ENCODE peak calls at places on chromosomes 16 and 17, in seven cellular contexts. One of them, this sample, is unnamed.

GRCh38 chr16:1770328-1771071 is 843 bp downstream of the NME3 start:
- DNase-seq in SK-N-SH: peak
- DNase-seq in GM12878: no peak
- DNase-seq in HepG2: no peak
- DNase-seq in K562: peak
- DNase-seq in HCT116: peak
- DNase-seq in H1: peak
- DNase-seq in this sample: peak

GRCh38 chr16:46853713-46854443 is 22.9 kb upstream of the C16orf87 start:
- DNase-seq in HCT116: peak
- DNase-seq in GM12878: no peak
- DNase-seq in K562: peak
- DNase-seq in HepG2: peak
- DNase-seq in H1: peak
- DNase-seq in SK-N-SH: peak
- DNase-seq in this sample: peak

GRCh38 chr17:20085283-20085875 is 76.2 kb downstream of the SPECC1 start:
- DNase-seq in H1: no peak
- DNase-seq in HCT116: no peak
- DNase-seq in GM12878: no peak
- DNase-seq in HepG2: no peak
- DNase-seq in SK-N-SH: no peak
- DNase-seq in K562: no peak
- DNase-seq in this sample: no peak

GRCh38 chr17:48013876-48014602 is 23.6 kb downstream of the COPZ2 start:
- DNase-seq in SK-N-SH: no peak
- DNase-seq in K562: no peak
- DNase-seq in HCT116: no peak
- DNase-seq in H1: no peak
- DNase-seq in GM12878: no peak
- DNase-seq in HepG2: no peak
- DNase-seq in this sample: no peak

GRCh38 chr17:73393962-73394361 is 82.2 kb upstream of the CDC42EP4 start:
- DNase-seq in HepG2: peak
- DNase-seq in HCT116: peak
- DNase-seq in H1: no peak
- DNase-seq in GM12878: no peak
- DNase-seq in K562: peak
- DNase-seq in SK-N-SH: peak
- DNase-seq in this sample: no peak

GRCh38 chr16:52050418-52050817 is 496.5 kb downstream of the TOX3 start:
- DNase-seq in HCT116: no peak
- DNase-seq in GM12878: no peak
- DNase-seq in HepG2: peak
- DNase-seq in SK-N-SH: no peak
- DNase-seq in K562: no peak
- DNase-seq in H1: no peak
- DNase-seq in this sample: no peak

GRCh38 chr17:45052052-45052772 is 780 bp upstream of the DCAKD start:
- DNase-seq in H1: peak
- DNase-seq in HCT116: no peak
- DNase-seq in HepG2: peak
- DNase-seq in SK-N-SH: peak
- DNase-seq in K562: peak
- DNase-seq in GM12878: no peak
- DNase-seq in this sample: peak

GRCh38 chr17:72119963-72120877 is 600 bp upstream of the SOX9 start:
- DNase-seq in SK-N-SH: peak
- DNase-seq in K562: no peak
- DNase-seq in H1: peak
- DNase-seq in HCT116: peak
- DNase-seq in HepG2: peak
- DNase-seq in GM12878: no peak
- DNase-seq in this sample: peak

GRCh38 chr17:78315355-78316114 is 44.3 kb downstream of the SOCS3 start:
- DNase-seq in H1: no peak
- DNase-seq in HCT116: peak
- DNase-seq in HepG2: peak
- DNase-seq in K562: peak
- DNase-seq in GM12878: peak
- DNase-seq in SK-N-SH: peak
- DNase-seq in this sample: no peak

GRCh38 chr17:32007463-32008298 is 498 bp downstream of the LRRC37B start:
- DNase-seq in HepG2: no peak
- DNase-seq in SK-N-SH: peak
- DNase-seq in GM12878: no peak
- DNase-seq in K562: peak
- DNase-seq in HCT116: no peak
- DNase-seq in H1: peak
- DNase-seq in this sample: peak

GRCh38 chr16:55555436-55555835 is 11.0 kb upstream of the CAPNS2 start:
- DNase-seq in K562: no peak
- DNase-seq in GM12878: no peak
- DNase-seq in HepG2: no peak
- DNase-seq in H1: no peak
- DNase-seq in SK-N-SH: no peak
- DNase-seq in HCT116: no peak
- DNase-seq in this sample: no peak

GRCh38 chr16:87487361-87487924 is 5.4 kb downstream of the ZCCHC14 start:
- DNase-seq in SK-N-SH: no peak
- DNase-seq in HCT116: peak
- DNase-seq in GM12878: no peak
- DNase-seq in K562: peak
- DNase-seq in H1: peak
- DNase-seq in HepG2: peak
- DNase-seq in this sample: no peak

GRCh38 chr17:28078443-28079229 is 36.2 kb downstream of the NLK start:
- DNase-seq in GM12878: no peak
- DNase-seq in HepG2: no peak
- DNase-seq in HCT116: no peak
- DNase-seq in H1: no peak
- DNase-seq in K562: no peak
- DNase-seq in SK-N-SH: no peak
- DNase-seq in this sample: no peak

GRCh38 chr17:6457688-6458190 is 13.5 kb downstream of the PIMREG start:
- DNase-seq in HepG2: peak
- DNase-seq in GM12878: no peak
- DNase-seq in SK-N-SH: no peak
- DNase-seq in HCT116: no peak
- DNase-seq in H1: no peak
- DNase-seq in K562: peak
- DNase-seq in this sample: no peak

GRCh38 chr17:44022246-44022645 is 7.5 kb upstream of the TMEM101 start:
- DNase-seq in GM12878: no peak
- DNase-seq in HCT116: no peak
- DNase-seq in H1: no peak
- DNase-seq in K562: no peak
- DNase-seq in HepG2: no peak
- DNase-seq in SK-N-SH: no peak
- DNase-seq in this sample: no peak

GRCh38 chr16:85525464-85526117 is 87.5 kb upstream of the GSE1 start:
- DNase-seq in HCT116: no peak
- DNase-seq in K562: no peak
- DNase-seq in SK-N-SH: no peak
- DNase-seq in GM12878: no peak
- DNase-seq in H1: no peak
- DNase-seq in HepG2: peak
- DNase-seq in this sample: no peak

GRCh38 chr16:51577621-51578303 is 426.7 kb upstream of the SALL1 start:
- DNase-seq in K562: no peak
- DNase-seq in GM12878: peak
- DNase-seq in SK-N-SH: no peak
- DNase-seq in HepG2: no peak
- DNase-seq in H1: no peak
- DNase-seq in HCT116: no peak
- DNase-seq in this sample: no peak

GRCh38 chr17:1773755-1774181 is 11.9 kb downstream of the SERPINF1 start:
- DNase-seq in H1: no peak
- DNase-seq in HepG2: no peak
- DNase-seq in K562: peak
- DNase-seq in HCT116: no peak
- DNase-seq in GM12878: no peak
- DNase-seq in SK-N-SH: no peak
- DNase-seq in this sample: no peak

GRCh38 chr16:67006930-67007658 is 18.7 kb downstream of the CES4A start:
- DNase-seq in HCT116: no peak
- DNase-seq in H1: no peak
- DNase-seq in HepG2: no peak
- DNase-seq in K562: no peak
- DNase-seq in SK-N-SH: no peak
- DNase-seq in GM12878: no peak
- DNase-seq in this sample: no peak
- TF ChIP-seq JUND in HCT116: no peak
- TF ChIP-seq JUND in H1: no peak
- TF ChIP-seq JUND in HepG2: no peak
- TF ChIP-seq JUND in K562: peak
- TF ChIP-seq JUND in SK-N-SH: no peak
- TF ChIP-seq JUND in GM12878: no peak
- TF ChIP-seq JUND in this sample: no peak

DNA sequence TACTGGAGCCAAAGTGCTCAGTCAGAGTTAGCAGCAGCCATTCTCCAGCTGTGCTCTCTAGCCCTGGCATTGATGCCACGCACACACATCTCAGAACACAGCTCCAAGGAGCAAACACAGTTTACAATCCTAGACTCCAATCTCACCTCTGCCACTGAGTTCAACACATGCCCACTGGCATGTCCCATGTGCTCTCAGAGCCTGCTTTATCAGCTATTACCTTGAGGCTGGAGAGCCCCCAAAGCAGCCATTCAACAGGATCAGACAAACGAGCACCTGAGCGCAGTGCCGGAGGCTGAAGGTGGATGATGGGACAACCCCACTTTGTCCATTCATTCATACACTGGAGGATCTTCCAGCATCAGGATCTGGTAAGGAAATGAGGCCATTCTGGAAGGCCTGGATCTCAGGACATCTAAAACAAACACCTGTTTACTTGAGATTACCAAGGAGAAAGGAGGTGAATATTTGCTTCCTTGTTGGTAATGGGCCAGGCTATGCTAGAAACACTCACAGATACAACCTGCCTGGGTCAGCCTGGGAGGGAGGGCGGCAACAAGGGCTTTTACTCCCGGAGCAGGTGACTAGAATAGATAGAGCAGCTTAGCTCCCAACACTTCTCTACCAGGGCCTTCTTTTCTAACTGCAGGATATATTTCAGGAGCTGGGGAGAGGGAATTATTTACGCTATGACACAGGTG is 25.4 kb downstream of the RANBP10 start:
- DNase-seq in HepG2: no peak
- DNase-seq in SK-N-SH: no peak
- DNase-seq in K562: peak
- DNase-seq in H1: no peak
- DNase-seq in GM12878: no peak
- DNase-seq in HCT116: no peak
- DNase-seq in this sample: peak
- TF ChIP-seq JUND in HepG2: no peak
- TF ChIP-seq JUND in SK-N-SH: no peak
- TF ChIP-seq JUND in K562: no peak
- TF ChIP-seq JUND in H1: no peak
- TF ChIP-seq JUND in GM12878: no peak
- TF ChIP-seq JUND in HCT116: no peak
- TF ChIP-seq JUND in this sample: no peak

GRCh38 chr17:4246674-4247073 is 17.1 kb downstream of the ANKFY1 start:
- DNase-seq in HCT116: no peak
- DNase-seq in HepG2: no peak
- DNase-seq in H1: no peak
- DNase-seq in GM12878: no peak
- DNase-seq in SK-N-SH: no peak
- DNase-seq in K562: no peak
- DNase-seq in this sample: no peak
- TF ChIP-seq JUND in HCT116: no peak
- TF ChIP-seq JUND in HepG2: no peak
- TF ChIP-seq JUND in H1: no peak
- TF ChIP-seq JUND in GM12878: no peak
- TF ChIP-seq JUND in SK-N-SH: no peak
- TF ChIP-seq JUND in K562: no peak
- TF ChIP-seq JUND in this sample: no peak

GRCh38 chr16:69564845-69565610 is 738 bp upstream of the NFAT5 start:
- DNase-seq in GM12878: no peak
- DNase-seq in H1: no peak
- DNase-seq in HCT116: no peak
- DNase-seq in HepG2: no peak
- DNase-seq in K562: no peak
- DNase-seq in SK-N-SH: no peak
- DNase-seq in this sample: peak

GRCh38 chr16:69563605-69564580 is 1.9 kb upstream of the NFAT5 start:
- DNase-seq in SK-N-SH: no peak
- DNase-seq in K562: no peak
- DNase-seq in GM12878: peak
- DNase-seq in H1: peak
- DNase-seq in HCT116: no peak
- DNase-seq in HepG2: peak
- DNase-seq in this sample: no peak

GRCh38 chr16:69566437-69567030 is 768 bp downstream of the NFAT5 start:
- DNase-seq in SK-N-SH: peak
- DNase-seq in GM12878: no peak
- DNase-seq in HepG2: peak
- DNase-seq in H1: peak
- DNase-seq in K562: peak
- DNase-seq in HCT116: no peak
- DNase-seq in this sample: peak

GRCh38 chr16:69565611-69566436 is at the start of gene NFAT5:
- DNase-seq in K562: peak
- DNase-seq in HCT116: peak
- DNase-seq in GM12878: no peak
- DNase-seq in HepG2: peak
- DNase-seq in H1: peak
- DNase-seq in SK-N-SH: peak
- DNase-seq in this sample: peak

DNA sequence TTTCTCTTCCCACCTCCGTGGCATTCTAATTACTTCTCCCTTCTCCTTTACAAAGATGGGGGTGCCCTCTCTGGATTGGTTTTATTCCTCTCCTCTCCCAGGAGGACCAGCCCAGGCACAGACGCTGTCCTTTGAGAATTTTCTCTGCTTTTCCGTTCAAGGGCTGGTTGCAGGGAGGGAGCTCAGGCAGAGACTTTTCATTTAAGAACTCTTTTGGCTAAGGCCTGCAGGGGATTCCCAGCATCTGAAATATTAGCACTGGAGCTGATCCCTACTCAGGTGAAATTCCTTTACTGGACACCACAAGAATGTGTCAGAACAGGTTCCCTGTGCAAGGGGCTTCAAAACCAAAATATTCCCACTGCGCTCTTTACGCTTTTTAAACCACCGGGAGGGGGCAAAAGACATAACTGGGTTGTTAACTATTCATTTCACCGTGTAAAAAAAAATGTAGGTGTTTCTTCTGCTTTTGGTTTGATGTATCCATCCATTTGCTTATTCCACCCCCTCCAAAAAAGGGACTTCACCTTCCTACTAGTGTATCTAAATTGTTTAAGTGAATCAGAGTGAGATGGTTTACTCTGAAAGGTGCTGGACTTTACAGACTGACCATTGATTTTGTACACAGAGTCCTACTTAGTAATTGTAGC is 1.4 kb downstream of the NFAT5 start:
- DNase-seq in HCT116: no peak
- DNase-seq in HepG2: peak
- DNase-seq in K562: no peak
- DNase-seq in SK-N-SH: peak
- DNase-seq in GM12878: no peak
- DNase-seq in H1: no peak
- DNase-seq in this sample: no peak
- TF ChIP-seq JUND in HCT116: peak
- TF ChIP-seq JUND in HepG2: no peak
- TF ChIP-seq JUND in K562: no peak
- TF ChIP-seq JUND in SK-N-SH: no peak
- TF ChIP-seq JUND in GM12878: no peak
- TF ChIP-seq JUND in H1: no peak
- TF ChIP-seq JUND in this sample: no peak

GRCh38 chr17:3750926-3751325 is 27.2 kb downstream of the HASPIN start:
- DNase-seq in K562: no peak
- DNase-seq in SK-N-SH: no peak
- DNase-seq in H1: no peak
- DNase-seq in HepG2: no peak
- DNase-seq in GM12878: no peak
- DNase-seq in HCT116: no peak
- DNase-seq in this sample: no peak
- TF ChIP-seq JUND in K562: no peak
- TF ChIP-seq JUND in SK-N-SH: no peak
- TF ChIP-seq JUND in H1: no peak
- TF ChIP-seq JUND in HepG2: no peak
- TF ChIP-seq JUND in GM12878: no peak
- TF ChIP-seq JUND in HCT116: no peak
- TF ChIP-seq JUND in this sample: no peak